ENCODE peak calls at places on chromosomes 4 and X, in four cellular contexts. D is CD8-positive, alpha-beta T cell; G is epithelial cell of esophagus; Q is BJ. Y is an unnamed sample.
A peak's percentile ranks its signal among the peaks of the same experiment; 100 is the strongest.

GRCh38 chrX:96770315-96770714 is 85.7 kb downstream of the DIAPH2 start:
- DNase-seq in Q (no peak), D (no peak), G (peak; percentile 6), Y (no peak)

GRCh38 chrX:7876957-7877356 is 34.0 kb downstream of the VCX start:
- DNase-seq in D (no peak), Q (no peak), G (no peak), Y (no peak)

GRCh38 chr4:137106287-137106686 is 426.0 kb downstream of the PCDH18 start:
- DNase-seq in G (no peak), Q (no peak), D (no peak), Y (no peak)

GRCh38 chr4:61277785-61278184 is 77.7 kb downstream of the ADGRL3 start:
- DNase-seq in D (no peak), Q (no peak), G (peak; percentile 89), Y (no peak)

GRCh38 chr4:165152527-165152926 is 39.9 kb upstream of the TMEM192 start:
- DNase-seq in Q (no peak), G (no peak), D (no peak), Y (no peak)

GRCh38 chr4:14223461-14223860 is 595.9 kb upstream of the BOD1L1 start:
- DNase-seq in G (no peak), D (no peak), Q (no peak), Y (no peak)

GRCh38 chr4:13892739-13893105 is 265.2 kb upstream of the BOD1L1 start:
- DNase-seq in G (no peak), Q (no peak), D (no peak), Y (no peak)

GRCh38 chrX:103918050-103918449 is 44.4 kb upstream of the TMSB15B start:
- DNase-seq in Q (no peak), G (peak; percentile 41), D (peak; percentile 8), Y (peak; percentile 26)

GRCh38 chr4:183256343-183256742 is 63.7 kb downstream of the CLDN22 start:
- DNase-seq in D (no peak), G (no peak), Q (no peak), Y (no peak)

GRCh38 chr4:168101026-168101425 is 8.7 kb downstream of the ANXA10 start:
- DNase-seq in G (no peak), Q (no peak), D (no peak), Y (no peak)

GRCh38 chr4:176319237-176319703 is 496 bp upstream of the SPCS3 start:
- DNase-seq in D (no peak), G (no peak), Q (no peak), Y (no peak)

GRCh38 chr4:128310266-128310697 is 22.7 kb upstream of the PGRMC2 start:
- DNase-seq in D (no peak), G (no peak), Q (no peak), Y (no peak)

GRCh38 chrX:68920541-68920940 is 91.7 kb downstream of the EFNB1 start:
- DNase-seq in Q (no peak), G (no peak), D (no peak), Y (no peak)

GRCh38 chrX:150355898-150356297 is 7.2 kb upstream of the MAMLD1 start:
- DNase-seq in Q (no peak), G (no peak), D (no peak), Y (no peak)

GRCh38 chr4:128869801-128870509 is 60.5 kb downstream of the JADE1 start:
- DNase-seq in D (no peak), G (peak; percentile 3), Q (no peak), Y (no peak)

GRCh38 chr4:26558166-26558895 is 25.6 kb upstream of the TBC1D19 start:
- DNase-seq in G (no peak), Q (peak; percentile 65), D (no peak), Y (no peak)

GRCh38 chr4:76896731-76897521 is 1.0 kb downstream of the SOWAHB start:
- DNase-seq in Q (no peak), G (peak; percentile 61), D (no peak), Y (no peak)

GRCh38 chr4:169412046-169412445 is 141.3 kb upstream of the SH3RF1 start:
- DNase-seq in D (no peak), G (peak; percentile 91), Q (no peak), Y (no peak)

GRCh38 chrX:12901486-12901885 is 4.9 kb upstream of the TLR8 start:
- DNase-seq in D (peak; percentile 25), G (peak; percentile 61), Q (no peak), Y (peak; percentile 29)

GRCh38 chr4:14095881-14096280 is 468.4 kb upstream of the BOD1L1 start:
- DNase-seq in D (no peak), G (no peak), Q (no peak), Y (no peak)

GRCh38 chrX:97844943-97845342 is 961.2 kb downstream of the RPA4 start:
- DNase-seq in G (no peak), D (no peak), Q (no peak), Y (no peak)

GRCh38 chrX:134024686-134025377 is 39.4 kb upstream of the GPC3 start:
- DNase-seq in G (no peak), D (no peak), Q (no peak), Y (no peak)

GRCh38 chr4:7565483-7565882 is 130.8 kb upstream of the PSAPL1 start:
- DNase-seq in D (no peak), Q (no peak), G (no peak), Y (no peak)

GRCh38 chrX:45517090-45517973 is 316.7 kb upstream of the DIPK2B start:
- DNase-seq in G (peak; percentile 67), D (no peak), Q (no peak), Y (no peak)

GRCh38 chrX:24550166-24550565 is 85.1 kb downstream of the PDK3 start:
- DNase-seq in G (no peak), D (no peak), Q (no peak), Y (no peak)

GRCh38 chr4:68250151-68250930 is 4.8 kb upstream of the TMPRSS11B start:
- DNase-seq in D (no peak), G (peak; percentile 41), Q (no peak), Y (no peak)

GRCh38 chrX:10415704-10416001 is 204.7 kb downstream of the MID1 start:
- DNase-seq in D (no peak), G (peak; percentile 1), Q (no peak), Y (no peak)

GRCh38 chrX:143571521-143571920 is 54.2 kb upstream of the SPANXN3 start:
- DNase-seq in G (no peak), D (no peak), Q (no peak), Y (no peak)

GRCh38 chr4:8516996-8517550 is 63.1 kb upstream of the GPR78 start:
- DNase-seq in G (no peak), D (no peak), Q (no peak), Y (no peak)

DNA sequence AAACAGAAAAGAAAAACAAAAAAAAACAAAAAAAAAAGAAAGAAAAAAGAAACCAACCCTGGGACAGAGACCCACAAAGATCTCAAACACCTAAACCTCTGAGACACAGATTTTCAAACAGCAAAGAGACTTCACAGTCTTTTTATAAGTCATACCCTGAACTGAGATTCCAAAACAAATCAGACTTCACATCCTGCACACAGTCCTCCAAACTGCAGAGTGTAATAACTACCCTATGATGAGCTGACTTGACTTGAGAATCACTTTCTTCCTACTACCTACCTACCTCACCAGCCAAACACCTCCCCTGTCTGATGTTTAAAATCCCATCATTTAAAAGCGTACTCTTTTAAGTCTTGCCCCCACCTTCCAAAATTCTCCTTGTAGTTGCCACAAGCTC is 25.2 kb upstream of the GLOD5 start:
- DNase-seq in G (no peak), D (no peak), Q (no peak), Y (no peak)
- H3K4me3 ChIP-seq in G (peak overlapping the region; percentile 46), D (peak overlapping the region; percentile 40), Q (peak overlapping the region; percentile 14), Y (no peak overlapping the region)

GRCh38 chr4:30903493-30903892 is 183.3 kb downstream of the PCDH7 start:
- DNase-seq in G (peak; percentile 57), Q (no peak), D (no peak), Y (no peak)

GRCh38 chr4:30904593-30904992 is 184.4 kb downstream of the PCDH7 start:
- DNase-seq in D (no peak), G (no peak), Q (no peak), Y (no peak)

GRCh38 chr4:30904161-30904560 is 184.0 kb downstream of the PCDH7 start:
- DNase-seq in Q (no peak), G (no peak), D (no peak), Y (no peak)

GRCh38 chr4:30901781-30902479 is 181.8 kb downstream of the PCDH7 start:
- DNase-seq in D (no peak), Q (no peak), G (no peak), Y (no peak)
- H3K4me3 ChIP-seq in D (no peak overlapping the region), Q (no peak overlapping the region), G (no peak overlapping the region), Y (no peak overlapping the region)

GRCh38 chrX:16573781-16574180 is 76.2 kb upstream of the S100G start:
- DNase-seq in D (no peak), G (peak; percentile 13), Q (no peak), Y (no peak)

GRCh38 chrX:16577483-16578029 is 72.4 kb upstream of the S100G start:
- DNase-seq in Q (no peak), G (no peak), D (no peak), Y (no peak)

GRCh38 chrX:16579517-16579916 is 70.4 kb upstream of the S100G start:
- DNase-seq in Q (no peak), D (no peak), G (no peak), Y (no peak)

GRCh38 chrX:16578218-16578617 is 71.7 kb upstream of the S100G start:
- DNase-seq in Q (no peak), G (peak; percentile 33), D (no peak), Y (no peak)
- H3K4me3 ChIP-seq in Q (no peak overlapping the region), G (no peak overlapping the region), D (no peak overlapping the region), Y (no peak overlapping the region)

GRCh38 chrX:124209792-124210576 is 122.5 kb upstream of the TEX13D start:
- DNase-seq in G (peak; percentile 1), D (no peak), Q (no peak), Y (no peak)

GRCh38 chrX:124203311-124203710 is 129.1 kb upstream of the TEX13D start:
- DNase-seq in D (no peak), G (no peak), Q (no peak), Y (no peak)

GRCh38 chrX:124211312-124211942 is 121.0 kb upstream of the TEX13D start:
- DNase-seq in D (no peak), G (peak; percentile 44), Q (no peak), Y (no peak)

GRCh38 chrX:124212622-124213021 is 119.8 kb upstream of the TEX13D start:
- DNase-seq in D (no peak), Q (no peak), G (peak; percentile 13), Y (peak; percentile 11)

GRCh38 chrX:124208675-124209074 is 123.8 kb upstream of the TEX13D start:
- DNase-seq in Q (no peak), G (no peak), D (no peak), Y (no peak)
- H3K4me3 ChIP-seq in Q (no peak overlapping the region), G (no peak overlapping the region), D (no peak overlapping the region), Y (no peak overlapping the region)

DNA sequence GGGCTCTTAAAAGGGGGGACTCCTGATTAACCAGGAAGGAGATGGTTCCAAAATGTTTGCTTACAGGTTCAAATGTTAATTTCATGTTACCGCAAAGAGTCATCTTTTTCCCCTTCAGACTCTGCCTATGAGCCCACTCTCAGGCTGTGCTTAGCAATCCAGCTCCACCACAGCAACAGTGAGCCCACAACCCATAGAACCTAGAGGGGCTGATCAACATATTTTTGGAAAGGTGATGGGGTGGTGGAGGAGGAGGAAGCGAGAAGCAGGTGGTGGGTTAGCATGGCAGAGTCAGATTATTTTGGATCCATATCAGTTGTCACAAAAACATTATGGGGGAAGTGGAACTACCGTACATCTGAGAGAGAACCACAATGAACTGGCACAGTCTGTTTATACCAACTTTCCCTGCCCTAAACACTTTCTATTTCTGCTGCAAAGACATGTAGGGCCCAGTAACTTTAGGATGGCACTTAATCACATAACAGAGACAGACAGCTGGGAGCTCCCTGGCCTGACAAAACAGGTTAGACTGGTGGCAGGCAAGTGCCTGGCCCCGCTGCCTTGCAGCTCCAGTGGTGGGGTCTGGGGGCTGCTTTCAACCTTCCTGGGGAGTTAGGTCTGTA is 4.4 kb downstream of the SLC9A7 start:
- DNase-seq in G (no peak), D (no peak), Q (no peak), Y (no peak)
- H3K4me3 ChIP-seq in G (no peak overlapping the region), D (no peak overlapping the region), Q (no peak overlapping the region), Y (no peak overlapping the region)

GRCh38 chr4:150033109-150033508 is 45.1 kb upstream of the DCLK2 start:
- DNase-seq in Q (no peak), G (no peak), D (no peak), Y (no peak)
- H3K4me3 ChIP-seq in Q (no peak overlapping the region), G (no peak overlapping the region), D (no peak overlapping the region), Y (no peak overlapping the region)

Y was measured in effector memory CD4-positive, alpha-beta T cell.